ENCODE peak calls at places on chromosomes 3 and 15, in ten cellular contexts. D, G, H, Q, K, R, B, O, P and Y are unnamed samples.

GRCh38 chr15:81336568-81336967 is 12.6 kb upstream of the STARD5 start:
- DNase-seq in D (peak; percentile 27), G (peak; percentile 50), H (no peak), Q (no peak), K (no peak), R (no peak), B (no peak), O (peak; percentile 49), P (no peak), Y (no peak)

GRCh38 chr3:168865022-168865551 is 769.4 kb upstream of the GOLIM4 start:
- DNase-seq in D (no peak), G (no peak), H (no peak), Q (no peak), K (no peak), R (peak; percentile 24), B (peak; percentile 9), O (peak; percentile 73), P (no peak), Y (no peak)

GRCh38 chr15:91114301-91114700 is 14.2 kb downstream of the SV2B start:
- DNase-seq in D (no peak), G (no peak), H (no peak), Q (no peak), K (no peak), R (peak; percentile 46), B (no peak), O (no peak), P (no peak), Y (no peak)

GRCh38 chr3:142962520-142963265 is 781 bp downstream of the PAQR9 start:
- DNase-seq in D (no peak), G (no peak), H (no peak), Q (no peak), K (no peak), R (no peak), B (no peak), O (no peak), P (no peak), Y (no peak)

GRCh38 chr3:126555795-126556636 is 2.7 kb downstream of the C3orf22 start:
- DNase-seq in D (no peak), G (no peak), H (no peak), Q (no peak), K (no peak), R (no peak), B (no peak), O (no peak), P (no peak), Y (no peak)

GRCh38 chr3:43327184-43327950 is 41.0 kb downstream of the SNRK start:
- DNase-seq in D (no peak), G (no peak), H (no peak), Q (no peak), K (no peak), R (no peak), B (no peak), O (peak; percentile 87), P (no peak), Y (no peak)

GRCh38 chr3:10292505-10293419 is at the start of gene GHRL:
- DNase-seq in D (no peak), G (no peak), H (no peak), Q (no peak), K (no peak), R (no peak), B (no peak), O (peak; percentile 27), P (no peak), Y (no peak)

GRCh38 chr3:182330647-182331046 is 462.7 kb upstream of the ATP11B start:
- DNase-seq in D (no peak), G (no peak), H (no peak), Q (no peak), K (no peak), R (no peak), B (no peak), O (no peak), P (no peak), Y (no peak)

GRCh38 chr3:111967651-111968274 is 11.1 kb upstream of the ABHD10 start:
- DNase-seq in D (peak; percentile 73), G (peak; percentile 71), H (no peak), Q (peak; percentile 60), K (peak; percentile 51), R (peak; percentile 90), B (peak; percentile 53), O (peak; percentile 87), P (peak; percentile 76), Y (peak; percentile 78)

GRCh38 chr3:154862265-154862664 is 217.9 kb upstream of the MME start:
- DNase-seq in D (no peak), G (no peak), H (no peak), Q (no peak), K (no peak), R (no peak), B (no peak), O (no peak), P (no peak), Y (no peak)